ENCODE peak calls at places on chromosome 3, in seven cellular contexts. R is A549, F is ovary, V is sigmoid colon, O is stomach, E is SK-N-SH, U is HepG2. M is an unnamed sample. For H3K4me1, the result is how much of the 10 kb centered on the place peaks cover.

GRCh38 chr3:43214616-43215015 is 71.7 kb upstream of the SNRK start:
- DNase-seq in V (no peak), F (no peak), U (no peak), E (no peak), O (no peak), R (no peak), M (no peak)

GRCh38 chr3:107085261-107085660 is 292.0 kb upstream of the CCDC54 start:
- DNase-seq in E (no peak), V (no peak), U (no peak), O (no peak), R (no peak), F (no peak), M (no peak)

GRCh38 chr3:19065027-19065426 is 83.3 kb upstream of the KCNH8 start:
- DNase-seq in F (no peak), R (no peak), E (peak), V (no peak), U (peak), O (no peak), M (no peak)

GRCh38 chr3:177211503-177212277 is 14.4 kb upstream of the TBL1XR1 start:
- DNase-seq in O (peak), R (peak), V (no peak), F (no peak), U (peak), E (no peak), M (no peak)

GRCh38 chr3:186257866-186258265 is 104.2 kb downstream of the DGKG start:
- DNase-seq in U (no peak), E (no peak), F (no peak), V (no peak), O (no peak), R (no peak), M (no peak)

GRCh38 chr3:142118911-142119310 is 30.4 kb downstream of the TFDP2 start:
- DNase-seq in F (no peak), V (no peak), U (no peak), O (no peak), R (no peak), E (no peak), M (no peak)

GRCh38 chr3:180749322-180749721 is 70.0 kb upstream of the CCDC39 start:
- DNase-seq in V (no peak), E (no peak), U (no peak), F (no peak), R (no peak), O (no peak), M (no peak)

GRCh38 chr3:124557433-124558232 is 172.6 kb upstream of the UMPS start:
- DNase-seq in E (peak), R (no peak), V (no peak), F (no peak), U (no peak), O (peak), M (no peak)

GRCh38 chr3:40477671-40478070 is 749 bp downstream of the ZNF619 start:
- DNase-seq in E (peak), O (no peak), F (no peak), V (no peak), U (no peak), R (no peak), M (no peak)

GRCh38 chr3:13209334-13209733 is 136.1 kb upstream of the IQSEC1 start:
- DNase-seq in F (no peak), U (no peak), E (no peak), V (no peak), O (no peak), R (no peak), M (no peak)

GRCh38 chr3:30793755-30794154 is 100.7 kb downstream of the GADL1 start:
- DNase-seq in U (no peak), R (no peak), O (no peak), E (no peak), F (no peak), V (no peak), M (no peak)

GRCh38 chr3:22089284-22089683 is 338.3 kb upstream of the ZNF385D start:
- DNase-seq in V (no peak), R (peak), U (peak), E (peak), O (no peak), F (no peak), M (no peak)

GRCh38 chr3:126517291-126517951 is at the start of gene UROC1:
- DNase-seq in R (no peak), V (peak), E (no peak), U (no peak), O (no peak), F (no peak), M (no peak)

GRCh38 chr3:58661836-58662235 is 4.7 kb downstream of the FAM3D start:
- DNase-seq in U (no peak), R (no peak), F (no peak), O (no peak), E (no peak), V (peak), M (no peak)

GRCh38 chr3:50166309-50167019 is 11.3 kb downstream of the SEMA3F start:
- DNase-seq in F (no peak), E (no peak), O (no peak), U (no peak), V (no peak), R (no peak), M (no peak)

GRCh38 chr3:39705351-39705900 is 104.0 kb upstream of the MYRIP start:
- DNase-seq in U (no peak), V (no peak), O (no peak), E (no peak), F (no peak), R (no peak), M (no peak)

GRCh38 chr3:59654953-59655430 is 605.2 kb upstream of the CFAP20DC start:
- DNase-seq in R (no peak), E (no peak), V (no peak), U (no peak), O (no peak), F (no peak), M (no peak)

GRCh38 chr3:945738-946137 is 147.1 kb upstream of the CNTN6 start:
- DNase-seq in F (no peak), E (no peak), U (no peak), R (no peak), O (no peak), V (no peak), M (no peak)

GRCh38 chr3:102104093-102104492 is 254.8 kb downstream of the NFKBIZ start:
- DNase-seq in R (no peak), U (no peak), F (no peak), O (no peak), V (no peak), E (no peak), M (no peak)

GRCh38 chr3:128364291-128364690 is 102.4 kb downstream of the DNAJB8 start:
- DNase-seq in O (no peak), V (no peak), E (no peak), R (no peak), U (no peak), F (no peak), M (no peak)

GRCh38 chr3:181695661-181696491 is 15.8 kb upstream of the SOX2 start:
- DNase-seq in E (no peak), U (no peak), F (no peak), O (peak), R (no peak), V (no peak), M (no peak)

DNA sequence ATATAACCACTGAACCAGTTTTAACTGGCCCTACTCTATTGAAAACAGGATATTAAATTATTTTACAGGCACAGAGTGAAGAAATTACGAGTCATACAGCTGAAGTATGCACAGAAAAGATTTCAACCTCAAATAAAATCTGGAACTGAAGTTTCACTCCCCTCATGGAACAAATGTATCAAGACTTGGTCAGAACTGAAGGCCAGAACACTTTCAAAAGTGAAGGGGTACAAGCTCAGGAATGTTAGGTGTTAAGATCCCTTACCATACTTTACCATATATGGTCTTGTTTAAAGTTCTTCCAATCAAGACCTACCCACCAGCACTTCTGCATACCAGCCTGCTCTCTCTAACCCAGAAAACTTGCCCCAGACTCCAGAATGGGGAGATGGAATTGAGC is 59.8 kb downstream of the OXSM start:
- DNase-seq in F (no peak), R (no peak), U (no peak), E (no peak), O (no peak), V (no peak), M (no peak)
- H3K27ac ChIP-seq in F (no peak), R (no peak), U (no peak), E (no peak), O (no peak), V (no peak), M (no peak)

GRCh38 chr3:64759811-64760210 is 72.0 kb upstream of the ADAMTS9 start:
- DNase-seq in U (no peak), E (no peak), R (no peak), F (no peak), V (no peak), O (no peak), M (no peak)
- TF ChIP-seq EP300 in U (no peak), E (no peak), R (no peak), F (no peak), V (peak), O (no peak), M (no peak)

GRCh38 chr3:37946531-37946889 is 44.1 kb upstream of the VILL start:
- DNase-seq in O (no peak), V (no peak), U (no peak), F (no peak), E (no peak), R (no peak), M (no peak)
- H3K4me1 ChIP-seq in O (half or more), V (half or more), U (under half), F (under half), E (under half), R (under half), M (half or more)

GRCh38 chr3:119146578-119147375 is 812 bp downstream of the TEX55 start:
- DNase-seq in R (no peak), V (no peak), E (no peak), F (no peak), U (no peak), O (no peak), M (no peak)

GRCh38 chr3:119148493-119149180 is 2.7 kb downstream of the TEX55 start:
- DNase-seq in O (no peak), V (no peak), U (no peak), E (no peak), F (no peak), R (peak), M (no peak)

GRCh38 chr3:119145500-119146167 is at the start of gene TEX55:
- DNase-seq in F (no peak), V (no peak), E (peak), R (peak), O (no peak), U (peak), M (no peak)

GRCh38 chr3:119147494-119147893 is 1.5 kb downstream of the TEX55 start:
- DNase-seq in R (no peak), U (no peak), E (no peak), O (no peak), F (no peak), V (no peak), M (no peak)

DNA sequence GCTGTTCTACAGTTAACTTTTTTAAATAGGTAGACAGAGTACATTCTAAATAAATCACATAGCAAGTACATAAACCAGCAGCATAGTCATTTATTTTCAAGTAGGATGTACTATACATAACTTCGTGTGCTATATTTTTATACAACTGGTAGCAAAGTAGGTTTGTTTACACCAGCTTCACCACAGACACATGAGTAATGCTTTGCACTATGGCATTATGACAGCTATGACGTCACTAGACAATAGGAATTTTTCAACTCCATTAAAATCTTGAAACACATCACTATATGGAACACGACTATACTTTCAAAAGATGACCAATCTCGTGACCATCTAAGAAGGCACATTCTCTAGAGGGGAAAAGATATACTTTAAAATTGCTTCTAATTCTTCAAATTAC is 3.5 kb downstream of the TEX55 start:
- DNase-seq in E (no peak), O (no peak), V (no peak), F (no peak), U (no peak), R (peak), M (no peak)
- H3K27ac ChIP-seq in E (no peak), O (no peak), V (no peak), F (no peak), U (no peak), R (peak), M (no peak)

GRCh38 chr3:112811150-112811884 is 35.3 kb downstream of the CD200R1L start:
- DNase-seq in O (no peak), E (no peak), V (peak), R (no peak), U (no peak), F (peak), M (peak)

GRCh38 chr3:112810561-112810960 is 36.1 kb downstream of the CD200R1L start:
- DNase-seq in V (no peak), F (no peak), R (no peak), E (no peak), O (no peak), U (no peak), M (no peak)

GRCh38 chr3:112813723-112814171 is 32.9 kb downstream of the CD200R1L start:
- DNase-seq in E (no peak), R (no peak), O (no peak), F (no peak), V (no peak), U (no peak), M (no peak)

GRCh38 chr3:112813016-112813415 is 33.6 kb downstream of the CD200R1L start:
- DNase-seq in U (no peak), E (no peak), O (no peak), F (no peak), V (no peak), R (no peak), M (no peak)

GRCh38 chr3:112811917-112812660 is 34.6 kb downstream of the CD200R1L start:
- DNase-seq in R (no peak), E (no peak), O (no peak), V (peak), F (peak), U (no peak), M (no peak)
- TF ChIP-seq EP300 in R (no peak), E (no peak), O (no peak), V (no peak), F (no peak), U (no peak), M (no peak)

GRCh38 chr3:23444386-23444785 is 241.3 kb downstream of the UBE2E2 start:
- DNase-seq in E (no peak), U (no peak), R (no peak), V (no peak), O (no peak), F (no peak), M (no peak)

GRCh38 chr3:23442598-23443383 is 239.7 kb downstream of the UBE2E2 start:
- DNase-seq in O (no peak), F (no peak), U (no peak), E (peak), R (no peak), V (no peak), M (no peak)

GRCh38 chr3:23438657-23439056 is 235.5 kb downstream of the UBE2E2 start:
- DNase-seq in U (no peak), F (no peak), O (no peak), E (no peak), V (no peak), R (no peak), M (no peak)

GRCh38 chr3:23439080-23439479 is 236.0 kb downstream of the UBE2E2 start:
- DNase-seq in V (no peak), O (no peak), U (no peak), F (no peak), E (no peak), R (no peak), M (no peak)

GRCh38 chr3:23440416-23441294 is 237.5 kb downstream of the UBE2E2 start:
- DNase-seq in R (no peak), F (no peak), U (no peak), E (no peak), V (no peak), O (no peak), M (no peak)
- H3K4me1 ChIP-seq in R (under half), F (under half), U (under half), E (under half), V (under half), O (under half), M (under half)

GRCh38 chr3:184430940-184431339 is 51.1 kb downstream of the CHRD start:
- DNase-seq in V (no peak), F (no peak), E (no peak), R (no peak), O (no peak), U (no peak), M (no peak)

GRCh38 chr3:184429786-184430185 is 49.9 kb downstream of the CHRD start:
- DNase-seq in V (peak), U (no peak), E (no peak), F (no peak), R (no peak), O (no peak), M (no peak)

GRCh38 chr3:184426691-184427141 is 46.9 kb downstream of the CHRD start:
- DNase-seq in O (no peak), F (no peak), V (no peak), R (no peak), E (no peak), U (no peak), M (no peak)

GRCh38 chr3:184423567-184423966 is 43.7 kb downstream of the CHRD start:
- DNase-seq in F (no peak), V (no peak), E (no peak), R (no peak), U (no peak), O (no peak), M (no peak)

DNA sequence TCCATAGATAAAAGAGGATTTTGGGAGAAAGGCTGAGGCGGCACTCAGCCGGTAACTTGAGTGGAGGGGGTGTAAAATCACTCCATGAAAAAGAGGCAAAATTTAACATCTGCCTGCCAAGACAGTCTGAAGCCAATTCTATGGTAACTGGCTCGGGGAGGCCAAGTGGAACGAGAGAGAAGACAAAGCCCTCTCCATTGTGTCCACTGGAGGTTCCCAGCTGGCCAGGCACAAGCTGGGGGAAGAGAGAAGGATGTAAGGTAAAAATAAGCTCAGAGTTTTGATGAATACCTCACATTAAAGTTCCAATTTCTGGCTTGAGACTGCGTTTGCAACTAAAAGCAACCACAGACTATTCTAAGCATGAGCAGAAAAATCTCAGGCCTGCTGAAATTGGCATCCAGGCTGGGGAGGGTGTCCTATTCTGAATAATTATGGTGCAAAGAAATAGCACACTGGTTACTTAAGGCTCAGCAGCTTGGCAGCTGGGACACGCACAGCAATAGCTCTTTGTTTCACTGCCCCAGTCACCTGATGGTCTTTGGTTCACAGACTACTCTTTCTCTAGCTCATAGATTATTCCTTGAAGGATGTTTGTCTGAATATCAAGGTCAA is 48.8 kb downstream of the CHRD start:
- DNase-seq in V (peak), U (no peak), E (no peak), F (no peak), O (no peak), R (no peak), M (no peak)
- H3K27ac ChIP-seq in V (no peak), U (no peak), E (no peak), F (no peak), O (no peak), R (no peak), M (no peak)

GRCh38 chr3:149646181-149646766 is 11.6 kb downstream of the WWTR1 start:
- DNase-seq in V (no peak), O (no peak), R (no peak), U (no peak), F (no peak), E (no peak), M (no peak)
- TF ChIP-seq EP300 in V (no peak), O (no peak), R (no peak), U (no peak), F (no peak), E (no peak), M (no peak)

GRCh38 chr3:11588338-11588737 is 55.4 kb downstream of the VGLL4 start:
- DNase-seq in U (no peak), R (no peak), F (no peak), O (no peak), V (no peak), E (no peak), M (no peak)
- H3K4me1 ChIP-seq in U (half or more), R (under half), F (half or more), O (half or more), V (half or more), E (under half), M (half or more)

M was measured in tibial nerve.